ENCODE peak calls at places on chromosomes 7 and 10, in eight cellular contexts. T is GM20000, V is HCEC 1CT, S is NCI-H1417, Z is choroid plexus epithelial cell, H is NCI-H446, K is AG04450, A is B cell. X is an unnamed sample.
A peak's percentile ranks its signal among the peaks of the same experiment; 100 is the strongest.

GRCh38 chr7:19442016-19442785 is 266.6 kb downstream of the POLR1F start:
- DNase-seq in T (peak; percentile 5), V (peak; percentile 78), S (peak; percentile 38), Z (peak; percentile 95), H (peak; percentile 61), K (peak; percentile 32), A (no peak), X (no peak)

GRCh38 chr7:18890134-18890533 is 227.3 kb downstream of the TWIST1 start:
- DNase-seq in T (no peak), V (peak; percentile 87), S (no peak), Z (peak; percentile 88), H (no peak), K (peak; percentile 69), A (no peak), X (no peak)

GRCh38 chr10:92702301-92702916 is 12.7 kb downstream of the HHEX start:
- DNase-seq in T (no peak), V (no peak), S (no peak), Z (no peak), H (no peak), K (no peak), A (peak; percentile 57), X (no peak)

GRCh38 chr10:72162978-72163377 is 52.8 kb upstream of the ANAPC16 start:
- DNase-seq in T (peak; percentile 8), V (peak; percentile 77), S (no peak), Z (peak; percentile 68), H (peak; percentile 0), K (no peak), A (no peak), X (no peak)

GRCh38 chr10:52573347-52573746 is 199.2 kb downstream of the MBL2 start:
- DNase-seq in T (no peak), V (no peak), S (no peak), Z (no peak), H (no peak), K (no peak), A (no peak), X (no peak)

GRCh38 chr7:138247568-138248328 is 171.5 kb downstream of the AKR1D1 start:
- DNase-seq in T (no peak), V (no peak), S (no peak), Z (peak; percentile 77), H (no peak), K (no peak), A (no peak), X (no peak)

GRCh38 chr7:73920406-73921134 is 59.6 kb downstream of the TMEM270 start:
- DNase-seq in T (no peak), V (no peak), S (no peak), Z (no peak), H (no peak), K (no peak), A (no peak), X (no peak)

GRCh38 chr10:84191106-84191505 is 3.2 kb upstream of the CDHR1 start:
- DNase-seq in T (no peak), V (no peak), S (no peak), Z (no peak), H (no peak), K (no peak), A (no peak), X (no peak)

GRCh38 chr10:102775973-102776669 is 32.4 kb downstream of the WBP1L start:
- DNase-seq in T (no peak), V (peak; percentile 59), S (no peak), Z (peak; percentile 94), H (no peak), K (peak; percentile 36), A (no peak), X (no peak)

GRCh38 chr10:48519731-48520506 is 85.0 kb downstream of the ARHGAP22 start:
- DNase-seq in T (no peak), V (no peak), S (no peak), Z (no peak), H (no peak), K (no peak), A (no peak), X (no peak)

GRCh38 chr10:17502788-17503187 is 48.4 kb upstream of the ST8SIA6 start:
- DNase-seq in T (no peak), V (no peak), S (no peak), Z (no peak), H (no peak), K (no peak), A (no peak), X (no peak)

GRCh38 chr7:78296689-78297371 is 498.3 kb downstream of the PHTF2 start:
- DNase-seq in T (no peak), V (no peak), S (no peak), Z (no peak), H (no peak), K (no peak), A (no peak), X (peak; percentile 63)

GRCh38 chr10:101781655-101781983 is 1.6 kb downstream of the NPM3 start:
- DNase-seq in T (no peak), V (no peak), S (no peak), Z (no peak), H (no peak), K (no peak), A (no peak), X (no peak)

GRCh38 chr7:38374507-38374906 is 101.1 kb upstream of the TARP start:
- DNase-seq in T (peak; percentile 43), V (peak; percentile 30), S (peak; percentile 17), Z (peak; percentile 67), H (peak; percentile 47), K (no peak), A (peak; percentile 73), X (no peak)

GRCh38 chr10:98967601-98968000 is 268.1 kb downstream of the HPSE2 start:
- DNase-seq in T (no peak), V (peak; percentile 45), S (no peak), Z (peak; percentile 0), H (no peak), K (no peak), A (no peak), X (no peak)

GRCh38 chr10:114045071-114045737 is 1.5 kb downstream of the ADRB1 start:
- DNase-seq in T (peak; percentile 73), V (no peak), S (no peak), Z (peak; percentile 27), H (no peak), K (no peak), A (peak; percentile 59), X (no peak)

X was measured in NCI-H1105.